ENCODE peak calls at places on chromosomes 6 and 20, in eight cellular contexts. C is lung, J is amniotic stem cell, A is NCI-H748 treated with DMSO at 0.1 percent for 48 hours, I is stomach, M is gastrocnemius medialis, L is BE2C, F is nucleus accumbens. P is an unnamed sample.

GRCh38 chr20:13261460-13262301 is 40.6 kb downstream of the ISM1 start:
- DNase-seq in M (peak; percentile 23), F (no peak), L (peak; percentile 48), C (peak; percentile 37), I (peak; percentile 43), J (no peak), A (peak; percentile 67), P (no peak)

GRCh38 chr6:52942221-52942620 is 32.7 kb upstream of the GSTA3 start:
- DNase-seq in C (no peak), I (no peak), A (no peak), M (no peak), L (no peak), J (no peak), F (no peak), P (no peak)

GRCh38 chr6:7042654-7043545 is 64.9 kb upstream of the RREB1 start:
- DNase-seq in L (no peak), C (no peak), F (no peak), J (no peak), M (peak; percentile 45), A (no peak), I (no peak), P (no peak)

GRCh38 chr20:44762466-44763140 is 16.9 kb downstream of the KCNK15 start:
- DNase-seq in I (no peak), M (no peak), L (peak; percentile 75), J (no peak), F (no peak), C (no peak), A (no peak), P (no peak)

GRCh38 chr20:51494241-51495110 is 48.0 kb downstream of the NFATC2 start:
- DNase-seq in L (no peak), C (no peak), F (no peak), J (no peak), A (no peak), I (no peak), M (no peak), P (no peak)

GRCh38 chr20:11094711-11095110 is 420.9 kb upstream of the JAG1 start:
- DNase-seq in I (no peak), F (no peak), L (no peak), A (no peak), C (no peak), J (no peak), M (no peak), P (no peak)

GRCh38 chr6:1424306-1424927 is 35.0 kb downstream of the FOXF2 start:
- DNase-seq in F (no peak), C (peak; percentile 64), L (peak; percentile 29), M (no peak), I (peak; percentile 63), J (peak; percentile 41), A (no peak), P (peak; percentile 51)

GRCh38 chr6:12012566-12013367 is 655 bp downstream of the HIVEP1 start:
- DNase-seq in A (peak; percentile 68), F (peak; percentile 69), J (peak; percentile 81), L (peak; percentile 71), C (peak; percentile 82), M (peak; percentile 41), I (peak; percentile 64), P (peak; percentile 84)

GRCh38 chr20:23879811-23880374 is 345 bp upstream of the CST5 start:
- DNase-seq in F (no peak), C (peak; percentile 66), M (no peak), I (no peak), J (no peak), A (no peak), L (no peak), P (no peak)

GRCh38 chr6:130520235-130520634 is 154.4 kb downstream of the TMEM200A start:
- DNase-seq in A (no peak), L (no peak), J (no peak), F (no peak), I (no peak), M (no peak), C (no peak), P (no peak)

GRCh38 chr6:84763397-84764331 is 734 bp downstream of the TBX18 start:
- DNase-seq in L (peak; percentile 52), F (no peak), M (peak; percentile 38), C (no peak), J (peak; percentile 35), I (no peak), A (no peak), P (no peak)

GRCh38 chr6:46865221-46865620 is 56.5 kb downstream of the ADGRF5 start:
- DNase-seq in M (no peak), J (no peak), I (no peak), F (no peak), C (no peak), L (no peak), A (no peak), P (no peak)

GRCh38 chr6:159981171-159981571 is 12.3 kb downstream of the IGF2R start:
- DNase-seq in M (no peak), F (no peak), J (no peak), L (no peak), I (no peak), C (no peak), A (no peak), P (no peak)

GRCh38 chr6:25387483-25387882 is 108.3 kb downstream of the CARMIL1 start:
- DNase-seq in J (no peak), A (no peak), I (no peak), F (no peak), M (no peak), L (no peak), C (no peak), P (no peak)

GRCh38 chr6:9494864-9495263 is 920.0 kb downstream of the TFAP2A start:
- DNase-seq in F (no peak), I (no peak), J (no peak), C (no peak), M (no peak), A (no peak), L (no peak), P (no peak)